ENCODE peak calls at places on chromosomes 16 and 17, in six cellular contexts. One of them, this sample, is unnamed.

GRCh38 chr16:82761236-82761635 is 134.5 kb downstream of the CDH13 start:
- DNase-seq in ascending aorta: peak; percentile 97
- DNase-seq in OCI-LY7: no peak
- DNase-seq in IMR-90: peak; percentile 74
- DNase-seq in adrenal gland: peak; percentile 50
- DNase-seq in tibial artery: peak; percentile 97
- DNase-seq in this sample: peak; percentile 48

GRCh38 chr17:12180644-12181261 is 160.1 kb downstream of the MAP2K4 start:
- DNase-seq in ascending aorta: no peak
- DNase-seq in OCI-LY7: peak; percentile 54
- DNase-seq in IMR-90: peak; percentile 79
- DNase-seq in adrenal gland: peak; percentile 60
- DNase-seq in tibial artery: no peak
- DNase-seq in this sample: peak; percentile 68

GRCh38 chr16:56389554-56389953 is 35.8 kb downstream of the AMFR start:
- DNase-seq in ascending aorta: no peak
- DNase-seq in OCI-LY7: no peak
- DNase-seq in IMR-90: peak; percentile 100
- DNase-seq in adrenal gland: peak; percentile 57
- DNase-seq in tibial artery: no peak
- DNase-seq in this sample: peak; percentile 94

GRCh38 chr17:79183221-79184158 is 108.9 kb downstream of the ENGASE start:
- DNase-seq in ascending aorta: no peak
- DNase-seq in OCI-LY7: no peak
- DNase-seq in IMR-90: no peak
- DNase-seq in adrenal gland: no peak
- DNase-seq in tibial artery: no peak
- DNase-seq in this sample: peak; percentile 97

GRCh38 chr17:47700471-47701449 is 6.8 kb downstream of the TBKBP1 start:
- DNase-seq in ascending aorta: no peak
- DNase-seq in OCI-LY7: no peak
- DNase-seq in IMR-90: no peak
- DNase-seq in adrenal gland: no peak
- DNase-seq in tibial artery: no peak
- DNase-seq in this sample: peak; percentile 58

GRCh38 chr16:75593825-75594820 is 27.9 kb downstream of the GABARAPL2 start:
- DNase-seq in ascending aorta: no peak
- DNase-seq in OCI-LY7: peak; percentile 55
- DNase-seq in IMR-90: peak; percentile 83
- DNase-seq in adrenal gland: no peak
- DNase-seq in tibial artery: no peak
- DNase-seq in this sample: no peak

GRCh38 chr17:297758-298157 is 54.8 kb downstream of the RPH3AL start:
- DNase-seq in ascending aorta: no peak
- DNase-seq in OCI-LY7: no peak
- DNase-seq in IMR-90: no peak
- DNase-seq in adrenal gland: no peak
- DNase-seq in tibial artery: peak; percentile 9
- DNase-seq in this sample: peak; percentile 44

GRCh38 chr16:85114909-85115567 is 2.8 kb upstream of the CIBAR2 start:
- DNase-seq in ascending aorta: peak; percentile 93
- DNase-seq in OCI-LY7: peak; percentile 84
- DNase-seq in IMR-90: peak; percentile 74
- DNase-seq in adrenal gland: peak; percentile 95
- DNase-seq in tibial artery: peak; percentile 90
- DNase-seq in this sample: peak; percentile 98

GRCh38 chr16:15993128-15993527 is 43.7 kb downstream of the ABCC1 start:
- DNase-seq in ascending aorta: no peak
- DNase-seq in OCI-LY7: no peak
- DNase-seq in IMR-90: no peak
- DNase-seq in adrenal gland: no peak
- DNase-seq in tibial artery: no peak
- DNase-seq in this sample: no peak

GRCh38 chr17:57009737-57010445 is 32.0 kb downstream of the SCPEP1 start:
- DNase-seq in ascending aorta: peak; percentile 75
- DNase-seq in OCI-LY7: peak; percentile 81
- DNase-seq in IMR-90: peak; percentile 47
- DNase-seq in adrenal gland: peak; percentile 61
- DNase-seq in tibial artery: peak; percentile 35
- DNase-seq in this sample: peak; percentile 79

GRCh38 chr16:5016967-5017677 is 16.6 kb downstream of the NAGPA start:
- DNase-seq in ascending aorta: no peak
- DNase-seq in OCI-LY7: no peak
- DNase-seq in IMR-90: no peak
- DNase-seq in adrenal gland: no peak
- DNase-seq in tibial artery: no peak
- DNase-seq in this sample: peak; percentile 52

GRCh38 chr17:54891176-54891821 is 9.4 kb upstream of the TOM1L1 start:
- DNase-seq in ascending aorta: no peak
- DNase-seq in OCI-LY7: peak; percentile 32
- DNase-seq in IMR-90: peak; percentile 73
- DNase-seq in adrenal gland: peak; percentile 40
- DNase-seq in tibial artery: no peak
- DNase-seq in this sample: peak; percentile 89

GRCh38 chr16:24635900-24636610 is 93.4 kb upstream of the TNRC6A start:
- DNase-seq in ascending aorta: peak; percentile 73
- DNase-seq in OCI-LY7: no peak
- DNase-seq in IMR-90: peak; percentile 91
- DNase-seq in adrenal gland: peak; percentile 94
- DNase-seq in tibial artery: peak; percentile 75
- DNase-seq in this sample: peak; percentile 82

GRCh38 chr16:57800213-57801097 is 1.8 kb downstream of the KIFC3 start:
- DNase-seq in ascending aorta: no peak
- DNase-seq in OCI-LY7: no peak
- DNase-seq in IMR-90: no peak
- DNase-seq in adrenal gland: no peak
- DNase-seq in tibial artery: no peak
- DNase-seq in this sample: no peak

GRCh38 chr16:57803413-57803990 is 1.2 kb upstream of the KIFC3 start:
- DNase-seq in ascending aorta: no peak
- DNase-seq in OCI-LY7: no peak
- DNase-seq in IMR-90: no peak
- DNase-seq in adrenal gland: no peak
- DNase-seq in tibial artery: no peak
- DNase-seq in this sample: no peak

GRCh38 chr16:57801098-57801855 is 1.0 kb downstream of the KIFC3 start:
- DNase-seq in ascending aorta: no peak
- DNase-seq in OCI-LY7: no peak
- DNase-seq in IMR-90: peak; percentile 75
- DNase-seq in adrenal gland: peak; percentile 56
- DNase-seq in tibial artery: no peak
- DNase-seq in this sample: peak; percentile 99

GRCh38 chr16:57802635-57803412 is 533 bp upstream of the KIFC3 start:
- DNase-seq in ascending aorta: no peak
- DNase-seq in OCI-LY7: no peak
- DNase-seq in IMR-90: peak; percentile 54
- DNase-seq in adrenal gland: peak; percentile 48
- DNase-seq in tibial artery: peak; percentile 39
- DNase-seq in this sample: no peak

GRCh38 chr16:57801856-57802634 is at the start of gene KIFC3:
- DNase-seq in ascending aorta: peak; percentile 95
- DNase-seq in OCI-LY7: peak; percentile 12
- DNase-seq in IMR-90: peak; percentile 72
- DNase-seq in adrenal gland: peak; percentile 83
- DNase-seq in tibial artery: peak; percentile 82
- DNase-seq in this sample: peak; percentile 98
- TF ChIP-seq CTCF in ascending aorta: no peak
- TF ChIP-seq CTCF in OCI-LY7: no peak
- TF ChIP-seq CTCF in IMR-90: peak; percentile 41
- TF ChIP-seq CTCF in adrenal gland: peak; percentile 31
- TF ChIP-seq CTCF in tibial artery: peak; percentile 27
- TF ChIP-seq CTCF in this sample: no peak

GRCh38 chr17:40093005-40093579 is 7.3 kb downstream of the NR1D1 start:
- DNase-seq in ascending aorta: no peak
- DNase-seq in OCI-LY7: no peak
- DNase-seq in IMR-90: no peak
- DNase-seq in adrenal gland: peak; percentile 57
- DNase-seq in tibial artery: no peak
- DNase-seq in this sample: peak; percentile 52

GRCh38 chr17:40091691-40092397 is 8.5 kb downstream of the NR1D1 start:
- DNase-seq in ascending aorta: no peak
- DNase-seq in OCI-LY7: no peak
- DNase-seq in IMR-90: no peak
- DNase-seq in adrenal gland: peak; percentile 74
- DNase-seq in tibial artery: peak; percentile 60
- DNase-seq in this sample: peak; percentile 85

GRCh38 chr17:40090234-40091111 is 9.9 kb downstream of the NR1D1 start:
- DNase-seq in ascending aorta: no peak
- DNase-seq in OCI-LY7: no peak
- DNase-seq in IMR-90: no peak
- DNase-seq in adrenal gland: no peak
- DNase-seq in tibial artery: peak; percentile 28
- DNase-seq in this sample: peak; percentile 77

GRCh38 chr17:40093580-40094201 is 6.7 kb downstream of the NR1D1 start:
- DNase-seq in ascending aorta: no peak
- DNase-seq in OCI-LY7: no peak
- DNase-seq in IMR-90: no peak
- DNase-seq in adrenal gland: peak; percentile 58
- DNase-seq in tibial artery: no peak
- DNase-seq in this sample: peak; percentile 73

DNA sequence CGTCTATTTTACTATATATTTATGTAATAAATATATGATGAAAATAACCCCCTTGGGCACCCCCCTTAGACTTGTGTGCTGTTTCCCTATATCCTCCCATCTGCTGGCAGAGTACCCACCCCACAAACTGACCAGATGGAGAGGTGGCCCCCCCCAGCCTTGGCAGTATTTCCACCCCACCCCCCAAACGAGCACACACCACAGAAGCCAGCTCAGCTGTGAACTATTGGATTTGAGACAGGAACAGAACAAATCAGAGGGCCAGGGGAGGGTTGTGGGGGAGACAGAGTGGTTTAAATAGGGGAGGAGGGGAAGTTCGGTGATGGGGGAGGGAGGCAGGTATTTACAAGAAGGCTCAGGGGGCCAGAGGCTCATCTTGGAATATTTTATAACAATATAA is 7.8 kb downstream of the NR1D1 start:
- DNase-seq in ascending aorta: no peak
- DNase-seq in OCI-LY7: no peak
- DNase-seq in IMR-90: no peak
- DNase-seq in adrenal gland: peak; percentile 53
- DNase-seq in tibial artery: no peak
- DNase-seq in this sample: peak; percentile 88
- H3K36me3 ChIP-seq in ascending aorta: peaks cover 76% of the 10 kb centered on the region
- H3K36me3 ChIP-seq in OCI-LY7: peaks cover 48% of the 10 kb centered on the region
- H3K36me3 ChIP-seq in IMR-90: peaks cover 73% of the 10 kb centered on the region
- H3K36me3 ChIP-seq in adrenal gland: peaks cover 71% of the 10 kb centered on the region
- H3K36me3 ChIP-seq in tibial artery: peaks cover 77% of the 10 kb centered on the region
- H3K36me3 ChIP-seq in this sample: peaks cover 55% of the 10 kb centered on the region

DNA sequence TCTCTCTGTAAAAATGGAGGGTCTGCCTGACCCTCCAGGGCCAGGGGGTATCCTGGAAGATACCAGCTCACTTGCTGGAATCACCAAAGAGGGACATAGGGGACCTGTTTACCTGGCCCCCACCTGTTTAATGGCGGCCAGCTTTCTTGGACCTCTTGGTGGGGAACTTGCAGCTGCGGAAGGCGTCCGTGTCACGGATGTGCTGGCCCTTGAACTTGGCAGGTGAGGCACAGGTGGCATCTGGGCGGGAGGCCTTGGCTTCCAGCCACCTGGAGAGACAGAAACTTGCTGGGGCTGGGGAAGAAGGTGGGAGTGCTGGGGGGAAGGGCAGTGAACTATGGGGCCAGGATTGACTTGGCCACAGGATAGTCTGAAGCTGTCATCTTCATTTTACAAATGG is 3.5 kb downstream of the CHAD start:
- DNase-seq in ascending aorta: no peak
- DNase-seq in OCI-LY7: no peak
- DNase-seq in IMR-90: no peak
- DNase-seq in adrenal gland: no peak
- DNase-seq in tibial artery: no peak
- DNase-seq in this sample: peak; percentile 10
- TF ChIP-seq CTCF in ascending aorta: no peak
- TF ChIP-seq CTCF in OCI-LY7: no peak
- TF ChIP-seq CTCF in IMR-90: no peak
- TF ChIP-seq CTCF in adrenal gland: no peak
- TF ChIP-seq CTCF in tibial artery: no peak
- TF ChIP-seq CTCF in this sample: no peak

GRCh38 chr16:50308237-50308965 is 42.0 kb downstream of the ADCY7 start:
- DNase-seq in ascending aorta: peak; percentile 56
- DNase-seq in OCI-LY7: no peak
- DNase-seq in IMR-90: no peak
- DNase-seq in adrenal gland: peak; percentile 17
- DNase-seq in tibial artery: no peak
- DNase-seq in this sample: peak; percentile 54
- H3K36me3 ChIP-seq in ascending aorta: peaks cover 16% of the 10 kb centered on the region
- H3K36me3 ChIP-seq in OCI-LY7: peaks cover 20% of the 10 kb centered on the region
- H3K36me3 ChIP-seq in IMR-90: peaks cover 9% of the 10 kb centered on the region
- H3K36me3 ChIP-seq in adrenal gland: peaks cover 9% of the 10 kb centered on the region
- H3K36me3 ChIP-seq in tibial artery: no peaks in the 10 kb centered on the region
- H3K36me3 ChIP-seq in this sample: peaks cover 30% of the 10 kb centered on the region

DNA sequence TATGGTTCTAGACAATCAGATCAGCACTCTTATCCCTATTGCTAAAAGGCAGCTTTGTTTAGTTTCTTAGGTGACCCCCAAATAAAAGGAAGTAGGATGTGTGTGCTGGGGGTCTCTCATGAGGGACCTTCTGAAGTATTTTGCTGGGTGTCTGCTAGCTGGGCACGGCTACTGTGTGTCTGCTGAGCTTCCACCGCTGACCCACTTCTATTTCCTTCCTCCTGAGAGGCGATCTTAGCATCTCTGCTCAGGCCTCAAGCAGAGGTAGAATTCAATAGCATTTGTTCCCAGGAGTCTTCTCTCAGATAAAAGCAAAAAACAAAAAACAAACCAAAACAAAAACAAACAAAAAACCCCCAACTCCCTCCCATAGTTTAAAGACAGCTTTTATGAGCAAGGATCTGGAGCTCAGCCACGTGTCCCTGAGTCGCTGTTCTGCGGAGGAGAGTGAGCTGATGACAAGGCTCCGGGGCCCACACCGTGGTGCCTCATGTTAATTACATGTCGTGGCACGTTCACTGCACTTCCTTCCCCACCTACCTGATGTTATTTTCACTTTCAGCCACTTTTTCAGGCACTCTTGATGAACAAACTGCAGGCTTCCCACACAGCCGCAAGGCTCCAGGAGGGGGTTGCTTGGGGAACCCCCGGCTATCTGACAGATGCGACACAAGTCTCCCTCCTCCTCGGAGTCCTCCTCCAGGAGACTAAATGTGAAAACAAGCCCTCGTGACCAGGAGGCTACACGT is 83.5 kb downstream of the MARCHF10 start:
- DNase-seq in ascending aorta: no peak
- DNase-seq in OCI-LY7: peak; percentile 14
- DNase-seq in IMR-90: peak; percentile 44
- DNase-seq in adrenal gland: no peak
- DNase-seq in tibial artery: no peak
- DNase-seq in this sample: no peak
- TF ChIP-seq CTCF in ascending aorta: no peak
- TF ChIP-seq CTCF in OCI-LY7: no peak
- TF ChIP-seq CTCF in IMR-90: no peak
- TF ChIP-seq CTCF in adrenal gland: no peak
- TF ChIP-seq CTCF in tibial artery: no peak
- TF ChIP-seq CTCF in this sample: no peak